ENCODE peak calls at places on chromosomes 3 and 15, in four cellular contexts. M is HCT116, O is pancreas, P is dorsolateral prefrontal cortex. F is an unnamed sample.

GRCh38 chr3:45164056-45164455 is 17.9 kb upstream of the CDCP1 start:
- DNase-seq in M (no peak), O (no peak), P (no peak), F (no peak)

GRCh38 chr3:55518451-55518850 is 31.3 kb upstream of the WNT5A start:
- DNase-seq in M (no peak), O (no peak), P (no peak), F (no peak)

GRCh38 chr15:62482715-62483429 is 317.8 kb upstream of the C2CD4B start:
- DNase-seq in M (peak; percentile 24), O (no peak), P (no peak), F (no peak)

GRCh38 chr15:78995921-78996780 is 51.3 kb upstream of the CTSH start:
- DNase-seq in M (no peak), O (no peak), P (no peak), F (no peak)

GRCh38 chr15:93265046-93265658 is 176.1 kb upstream of the RGMA start:
- DNase-seq in M (no peak), O (no peak), P (no peak), F (no peak)

GRCh38 chr3:31622636-31623288 is 90.0 kb downstream of the STT3B start:
- DNase-seq in M (no peak), O (no peak), P (no peak), F (no peak)

GRCh38 chr3:42067324-42067723 is 23.8 kb upstream of the TRAK1 start:
- DNase-seq in M (no peak), O (no peak), P (no peak), F (peak; percentile 67)

GRCh38 chr3:137519602-137520001 is 244.5 kb upstream of the SOX14 start:
- DNase-seq in M (no peak), O (no peak), P (no peak), F (no peak)

GRCh38 chr15:33326908-33327307 is 16.1 kb downstream of the RYR3 start:
- DNase-seq in M (no peak), O (no peak), P (no peak), F (no peak)
- TF ChIP-seq CTCF in M (no peak), O (no peak), P (no peak), F (no peak)

GRCh38 chr15:88257311-88257901 is 867 bp upstream of the NTRK3 start:
- DNase-seq in M (no peak), O (peak; percentile 47), P (peak; percentile 52), F (peak; percentile 36)
- H3K4me3 ChIP-seq in M (no peak overlapping the region), O (no peak overlapping the region), P (peak overlapping the region; percentile 73), F (peak overlapping the region; percentile 73)

GRCh38 chr3:40521254-40521653 is 3.5 kb upstream of the ZNF621 start:
- DNase-seq in M (no peak), O (no peak), P (no peak), F (no peak)

GRCh38 chr3:40528426-40528825 is 3.7 kb downstream of the ZNF621 start:
- DNase-seq in M (no peak), O (no peak), P (no peak), F (no peak)

GRCh38 chr3:40523781-40524180 is 979 bp upstream of the ZNF621 start:
- DNase-seq in M (no peak), O (no peak), P (no peak), F (no peak)

GRCh38 chr3:40524571-40525285 is at the start of gene ZNF621:
- DNase-seq in M (peak; percentile 72), O (peak; percentile 97), P (peak; percentile 94), F (peak; percentile 82)

GRCh38 chr3:40524222-40524570 is 564 bp upstream of the ZNF621 start:
- DNase-seq in M (no peak), O (no peak), P (no peak), F (no peak)
- TF ChIP-seq CTCF in M (no peak), O (no peak), P (no peak), F (no peak)

DNA sequence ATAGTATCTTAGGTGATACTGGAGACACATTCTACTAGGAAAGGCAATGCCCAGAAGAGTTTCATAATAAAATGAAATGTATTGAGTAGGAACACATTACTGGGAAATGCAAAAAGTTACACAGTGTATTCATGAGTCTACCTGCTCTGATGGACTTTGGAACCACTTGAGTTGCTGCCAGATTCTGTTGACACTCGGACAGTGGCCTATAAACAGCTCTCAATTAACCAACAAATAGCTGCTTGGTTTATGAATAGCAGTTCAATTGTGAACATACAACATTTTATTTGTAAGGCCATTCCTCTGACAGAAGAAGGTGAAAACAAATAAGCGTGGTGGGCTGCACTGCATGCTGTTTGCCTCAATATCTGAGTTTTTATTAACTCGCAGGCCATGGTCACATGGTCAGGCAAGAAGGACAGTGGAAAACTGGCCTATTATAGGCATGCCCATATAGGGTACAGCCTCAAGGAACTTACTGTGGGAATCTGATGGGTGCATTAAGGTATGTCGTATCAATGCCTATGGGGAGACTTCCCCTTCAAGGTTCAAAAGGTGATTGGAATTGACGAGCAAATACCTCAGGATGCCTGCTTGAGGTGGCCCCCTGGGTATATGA is 66.2 kb downstream of the C3orf80 start:
- DNase-seq in M (no peak), O (no peak), P (no peak), F (no peak)
- H3K4me3 ChIP-seq in M (no peak overlapping the region), O (no peak overlapping the region), P (no peak overlapping the region), F (no peak overlapping the region)

DNA sequence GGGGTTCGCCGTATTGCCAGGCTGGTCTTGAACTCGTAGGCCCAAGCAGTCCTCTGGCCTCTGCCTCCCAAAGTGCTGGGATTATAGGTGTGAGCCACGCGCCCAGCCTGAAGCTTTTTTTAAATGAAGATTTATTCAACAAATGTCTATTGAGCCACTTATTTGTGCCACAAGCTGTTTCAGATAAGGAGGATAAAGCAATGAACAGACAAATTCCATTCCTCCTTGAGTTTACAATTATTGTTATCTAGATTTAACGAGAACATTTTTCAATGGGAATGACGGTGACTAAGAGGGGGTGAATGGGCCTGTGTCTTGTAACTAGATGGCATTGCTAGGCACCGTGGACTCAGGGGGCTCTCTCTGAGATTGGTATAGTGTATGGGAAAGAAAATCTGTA is 10.2 kb downstream of the PPARG start:
- DNase-seq in M (no peak), O (no peak), P (no peak), F (peak; percentile 20)
- TF ChIP-seq CTCF in M (no peak), O (no peak), P (no peak), F (no peak)